ENCODE peak calls at places on chromosome 22, in ten cellular contexts. V is CD8-positive, alpha-beta T cell; N is sigmoid colon; G is SJSA1; O is colonic mucosa; R is A549; Z is psoas muscle; H is mucosa of descending colon; U is tibial nerve; J is AG04450. D is an unnamed sample. For H3K9me3, the result is how much of the 10 kb centered on the place peaks cover.

GRCh38 chr22:31947296-31947695 is 3.0 kb downstream of the YWHAH start:
- DNase-seq in G (no peak), J (no peak), N (no peak), U (peak), R (peak), O (peak), H (peak), V (no peak), Z (no peak), D (no peak)

GRCh38 chr22:30129636-30130035 is 49.4 kb downstream of the HORMAD2 start:
- DNase-seq in Z (no peak), O (no peak), N (no peak), V (no peak), H (no peak), G (no peak), J (no peak), U (no peak), R (no peak), D (no peak)

GRCh38 chr22:45200862-45201511 is 37.3 kb downstream of the NUP50 start:
- DNase-seq in O (no peak), N (peak), G (peak), R (no peak), H (no peak), V (no peak), U (no peak), J (peak), Z (no peak), D (no peak)

GRCh38 chr22:35637254-35637653 is 11.0 kb upstream of the APOL6 start:
- DNase-seq in Z (no peak), O (no peak), G (no peak), N (no peak), R (no peak), U (no peak), J (no peak), V (no peak), H (no peak), D (no peak)

GRCh38 chr22:29072193-29072978 is 449 bp upstream of the KREMEN1 start:
- DNase-seq in N (peak), J (no peak), O (peak), R (peak), U (peak), Z (peak), V (peak), G (peak), H (peak), D (peak)

GRCh38 chr22:30985561-30986208 is 16.6 kb downstream of the TUG1 start:
- DNase-seq in H (no peak), O (no peak), R (no peak), N (no peak), G (no peak), V (no peak), J (no peak), Z (no peak), U (no peak), D (no peak)

GRCh38 chr22:42202669-42203068 is 67.8 kb downstream of the TCF20 start:
- DNase-seq in O (no peak), Z (no peak), J (peak), U (no peak), R (no peak), H (no peak), V (peak), G (no peak), N (no peak), D (peak)

GRCh38 chr22:35330258-35330861 is 30.7 kb downstream of the TOM1 start:
- DNase-seq in R (no peak), V (peak), N (peak), U (peak), J (peak), H (peak), O (peak), G (no peak), Z (peak), D (no peak)

GRCh38 chr22:19234126-19234896 is 55.8 kb upstream of the SLC25A1 start:
- DNase-seq in Z (no peak), U (no peak), O (no peak), R (no peak), N (no peak), V (no peak), G (no peak), J (no peak), H (no peak), D (no peak)

GRCh38 chr22:23306438-23306921 is 126.2 kb downstream of the BCR start:
- DNase-seq in U (no peak), R (no peak), H (no peak), G (peak), O (no peak), N (no peak), J (no peak), V (no peak), Z (no peak), D (no peak)

GRCh38 chr22:30435674-30436126 is 10.1 kb downstream of the MTFP1 start:
- DNase-seq in J (no peak), H (peak), N (no peak), Z (no peak), V (peak), O (peak), U (no peak), G (no peak), R (no peak), D (peak)

GRCh38 chr22:19061471-19062138 is 60.6 kb downstream of the DGCR2 start:
- DNase-seq in N (no peak), H (no peak), J (no peak), U (no peak), G (no peak), Z (no peak), V (no peak), O (no peak), R (no peak), D (no peak)

GRCh38 chr22:44702479-44703219 is 645 bp downstream of the PRR5 start:
- DNase-seq in V (no peak), Z (no peak), O (peak), U (no peak), N (no peak), G (peak), R (no peak), J (no peak), H (peak), D (peak)

GRCh38 chr22:38706101-38706884 is 549 bp downstream of the GTPBP1 start:
- DNase-seq in H (peak), Z (peak), G (no peak), O (peak), N (peak), V (no peak), R (no peak), U (peak), J (no peak), D (peak)

GRCh38 chr22:28887725-28888459 is 4.5 kb downstream of the ZNRF3 start:
- DNase-seq in J (no peak), U (no peak), Z (no peak), N (no peak), R (no peak), G (no peak), H (no peak), V (no peak), O (no peak), D (no peak)

GRCh38 chr22:24775769-24776492 is 1.4 kb upstream of the PIWIL3 start:
- DNase-seq in H (no peak), Z (no peak), U (no peak), O (no peak), R (no peak), V (no peak), N (no peak), J (no peak), G (no peak), D (no peak)

GRCh38 chr22:36224245-36224644 is 15.1 kb downstream of the APOL2 start:
- DNase-seq in V (no peak), G (peak), U (no peak), Z (no peak), R (no peak), N (no peak), H (no peak), O (no peak), J (no peak), D (no peak)

GRCh38 chr22:39110631-39111561 is 13.9 kb downstream of the APOBEC3H start:
- DNase-seq in U (no peak), N (no peak), Z (no peak), O (no peak), R (no peak), H (no peak), J (no peak), G (no peak), V (no peak), D (no peak)

GRCh38 chr22:37546436-37547248 is 13.6 kb upstream of the CDC42EP1 start:
- DNase-seq in V (no peak), Z (peak), J (no peak), N (peak), U (no peak), G (peak), H (peak), O (peak), R (no peak), D (no peak)

GRCh38 chr22:38454361-38455062 is 487 bp downstream of the KCNJ4 start:
- DNase-seq in H (no peak), O (no peak), V (no peak), Z (no peak), N (no peak), J (no peak), G (no peak), U (no peak), R (no peak), D (no peak)

GRCh38 chr22:30290679-30291333 is 1.5 kb upstream of the CASTOR1 start:
- DNase-seq in H (no peak), V (no peak), Z (peak), R (no peak), N (peak), O (peak), U (peak), J (no peak), G (peak), D (no peak)

GRCh38 chr22:30555282-30556210 is 9.0 kb upstream of the SEC14L6 start:
- DNase-seq in O (no peak), Z (no peak), G (no peak), R (no peak), N (no peak), H (no peak), V (no peak), U (no peak), J (no peak), D (no peak)

GRCh38 chr22:41775338-41775737 is 25.1 kb upstream of the CCDC134 start:
- DNase-seq in G (no peak), R (no peak), U (no peak), H (no peak), Z (no peak), O (no peak), V (no peak), N (no peak), J (no peak), D (no peak)

GRCh38 chr22:31229402-31230140 is 17.5 kb downstream of the LIMK2 start:
- DNase-seq in O (peak), N (peak), Z (peak), H (peak), V (no peak), J (no peak), U (no peak), R (no peak), G (no peak), D (no peak)

GRCh38 chr22:24444729-24445466 is 17.5 kb downstream of the ADORA2A start:
- DNase-seq in U (no peak), V (no peak), N (no peak), O (no peak), G (no peak), J (no peak), H (no peak), Z (no peak), R (no peak), D (no peak)

GRCh38 chr22:29080061-29080975 is 7.5 kb downstream of the KREMEN1 start:
- DNase-seq in J (no peak), H (no peak), R (no peak), O (no peak), V (no peak), Z (peak), U (peak), G (no peak), N (no peak), D (no peak)

GRCh38 chr22:25282671-25283561 is 63.5 kb downstream of the CRYBB2 start:
- DNase-seq in H (no peak), O (no peak), V (no peak), Z (no peak), R (no peak), G (no peak), U (no peak), J (no peak), N (no peak), D (no peak)

GRCh38 chr22:22001664-22002525 is 19.3 kb upstream of the TOP3B start:
- DNase-seq in G (no peak), U (no peak), Z (no peak), H (no peak), R (no peak), J (no peak), O (no peak), N (no peak), V (no peak), D (no peak)

GRCh38 chr22:24937114-24937513 is 9.4 kb downstream of the LHFPL7 start:
- DNase-seq in G (no peak), J (no peak), V (no peak), N (no peak), H (peak), U (no peak), Z (no peak), R (no peak), O (no peak), D (no peak)

GRCh38 chr22:17213976-17214375 is 5.3 kb downstream of the ADA2 start:
- DNase-seq in H (peak), Z (peak), N (peak), O (peak), R (no peak), U (peak), J (no peak), V (peak), G (no peak), D (no peak)

GRCh38 chr22:38415046-38415445 is 40.0 kb downstream of the KCNJ4 start:
- DNase-seq in O (no peak), H (no peak), V (no peak), U (no peak), Z (no peak), N (peak), J (no peak), G (peak), R (no peak), D (no peak)

GRCh38 chr22:43388420-43388851 is 23.4 kb upstream of the MPPED1 start:
- DNase-seq in R (peak), H (peak), O (peak), Z (peak), N (peak), G (peak), U (peak), V (peak), J (no peak), D (peak)

GRCh38 chr22:19868773-19869471 is 14.2 kb upstream of the GNB1L start:
- DNase-seq in U (peak), R (no peak), N (peak), J (no peak), G (no peak), V (no peak), H (peak), O (peak), Z (peak), D (peak)

GRCh38 chr22:45760682-45761081 is 89.0 kb downstream of the ATXN10 start:
- DNase-seq in O (no peak), J (no peak), Z (no peak), R (no peak), G (no peak), H (no peak), V (no peak), N (no peak), U (no peak), D (no peak)

GRCh38 chr22:29144786-29145160 is 60.9 kb upstream of the EMID1 start:
- DNase-seq in N (peak), O (no peak), V (no peak), J (no peak), R (no peak), G (peak), U (no peak), Z (no peak), H (no peak), D (no peak)

GRCh38 chr22:27489265-27489675 is 312.3 kb downstream of the MN1 start:
- DNase-seq in U (no peak), R (no peak), V (no peak), N (no peak), O (peak), H (peak), Z (no peak), J (no peak), G (no peak), D (no peak)

DNA sequence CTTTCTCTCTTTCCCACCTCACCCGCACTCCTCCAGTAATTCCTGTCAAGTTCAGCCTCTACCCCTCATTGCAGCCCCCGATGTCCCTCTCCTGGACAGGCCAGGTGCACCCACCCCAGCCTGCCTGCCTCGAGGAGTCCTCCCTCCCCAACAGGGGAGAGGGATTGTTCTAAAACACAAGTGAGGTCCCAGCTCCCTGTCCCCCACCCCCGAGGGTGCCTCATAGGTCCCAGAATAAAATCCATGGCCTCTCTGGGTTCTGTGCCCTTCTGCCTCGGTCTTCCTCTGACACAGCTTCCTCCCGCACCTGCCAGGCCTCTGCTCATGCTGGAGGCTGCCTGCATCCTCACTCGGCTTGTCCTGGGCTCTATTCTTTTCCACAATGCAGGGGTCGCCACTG is 720.1 kb downstream of the BRD1 start:
- DNase-seq in R (no peak), O (no peak), N (peak), V (no peak), Z (no peak), H (no peak), U (no peak), J (no peak), G (no peak), D (no peak)
- H3K9me3 ChIP-seq in R (under half), O (under half), N (under half), V (under half), Z (under half), H (under half), U (under half), J (half or more), G (under half), D (under half)

DNA sequence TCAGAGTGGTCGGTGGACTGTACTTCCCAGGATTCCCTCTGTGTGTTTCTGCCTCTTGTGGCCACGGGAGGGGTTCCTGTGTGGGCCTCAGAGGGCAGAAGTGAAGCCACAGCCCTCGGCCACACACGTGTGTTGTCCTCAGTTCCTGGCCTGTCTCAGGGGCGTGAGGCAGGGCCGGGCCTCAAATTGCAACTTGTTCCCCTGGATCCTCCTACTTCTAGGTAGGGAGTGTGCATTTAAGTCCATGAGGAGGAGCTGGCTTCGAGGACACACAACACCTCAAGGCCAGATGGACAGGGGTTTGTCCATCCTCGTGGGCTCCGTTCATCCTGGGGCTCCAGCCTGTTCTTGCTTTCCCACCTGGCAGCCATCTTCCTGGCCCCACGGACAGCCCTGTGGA is 573.0 kb downstream of the TBC1D22A start:
- DNase-seq in J (no peak), O (no peak), G (no peak), U (no peak), Z (no peak), H (no peak), N (no peak), R (no peak), V (no peak), D (no peak)
- H3K9me3 ChIP-seq in J (under half), O (under half), G (under half), U (under half), Z (under half), H (under half), N (under half), R (under half), V (under half), D (under half)

GRCh38 chr22:40680819-40681183 is 1.5 kb downstream of the MCHR1 start:
- DNase-seq in R (no peak), N (no peak), O (no peak), G (no peak), H (no peak), Z (no peak), V (no peak), J (no peak), U (no peak), D (no peak)
- H3K9me3 ChIP-seq in R (under half), N (under half), O (under half), G (under half), H (under half), Z (under half), V (under half), J (under half), U (under half), D (under half)

GRCh38 chr22:47465809-47466208 is 703.4 kb downstream of the TBC1D22A start:
- DNase-seq in G (no peak), V (no peak), R (no peak), O (no peak), H (no peak), J (no peak), Z (no peak), N (no peak), U (no peak), D (no peak)
- H3K9me3 ChIP-seq in G (under half), V (under half), R (under half), O (under half), H (under half), J (under half), Z (under half), N (under half), U (under half), D (under half)

D was measured in T-helper 17 cell.